ENCODE peak calls at places on chromosomes 13 and 19, in ten cellular contexts. D is heart left ventricle, C is neural progenitor cell, B is cardiac muscle cell, A is esophagus muscularis mucosa, O is ascending aorta, J is sigmoid colon, K is cardiac fibroblast, S is foreskin fibroblast, Y is HFF-Myc. L is an unnamed sample.

GRCh38 chr19:45402469-45403070 is 2.3 kb downstream of the PPP1R13L start:
- DNase-seq in D (peak; percentile 76), C (peak; percentile 81), B (peak; percentile 34), A (no peak), O (no peak), J (peak; percentile 66), K (peak; percentile 38), S (peak; percentile 60), Y (no peak), L (no peak)

GRCh38 chr13:93325303-93326297 is 99.0 kb downstream of the GPC6 start:
- DNase-seq in D (no peak), C (no peak), B (no peak), A (no peak), O (no peak), J (no peak), K (no peak), S (no peak), Y (no peak), L (no peak)

GRCh38 chr19:29385191-29385795 is 140.5 kb upstream of the VSTM2B start:
- DNase-seq in D (no peak), C (no peak), B (no peak), A (no peak), O (no peak), J (peak; percentile 61), K (no peak), S (no peak), Y (no peak), L (no peak)

GRCh38 chr19:12833747-12834417 is 497 bp downstream of the RTBDN start:
- DNase-seq in D (no peak), C (peak; percentile 81), B (peak; percentile 18), A (no peak), O (no peak), J (no peak), K (no peak), S (peak; percentile 43), Y (no peak), L (no peak)

GRCh38 chr19:50550594-50550966 is 17.7 kb downstream of the LRRC4B start:
- DNase-seq in D (no peak), C (no peak), B (no peak), A (no peak), O (no peak), J (no peak), K (no peak), S (no peak), Y (no peak), L (no peak)

GRCh38 chr13:87999791-88000190 is 328.6 kb downstream of the SLITRK5 start:
- DNase-seq in D (no peak), C (no peak), B (no peak), A (no peak), O (no peak), J (no peak), K (no peak), S (no peak), Y (no peak), L (peak; percentile 27)

GRCh38 chr19:39704181-39705044 is at the start of gene LGALS14:
- DNase-seq in D (no peak), C (no peak), B (no peak), A (no peak), O (no peak), J (no peak), K (no peak), S (no peak), Y (no peak), L (no peak)

GRCh38 chr13:102708211-102708610 is 13.4 kb upstream of the METTL21C start:
- DNase-seq in D (no peak), C (no peak), B (no peak), A (no peak), O (no peak), J (no peak), K (no peak), S (no peak), Y (no peak), L (no peak)

GRCh38 chr13:35630551-35631275 is 154.2 kb upstream of the MAB21L1 start:
- DNase-seq in D (no peak), C (peak; percentile 83), B (peak; percentile 65), A (no peak), O (no peak), J (no peak), K (peak; percentile 66), S (peak; percentile 77), Y (peak; percentile 56), L (peak; percentile 76)

GRCh38 chr13:110398564-110399507 is 91.8 kb downstream of the COL4A2 start:
- DNase-seq in D (no peak), C (no peak), B (peak; percentile 85), A (no peak), O (no peak), J (no peak), K (peak; percentile 65), S (no peak), Y (no peak), L (peak; percentile 81)

GRCh38 chr13:98792321-98792720 is 39.8 kb upstream of the SLC15A1 start:
- DNase-seq in D (no peak), C (no peak), B (no peak), A (no peak), O (no peak), J (no peak), K (no peak), S (no peak), Y (no peak), L (no peak)

GRCh38 chr19:14361824-14362223 is 19.4 kb upstream of the ADGRE5 start:
- DNase-seq in D (no peak), C (peak; percentile 52), B (peak; percentile 63), A (no peak), O (no peak), J (no peak), K (peak; percentile 50), S (peak; percentile 42), Y (no peak), L (no peak)

GRCh38 chr13:103067751-103068563 is 1.7 kb upstream of the SLC10A2 start:
- DNase-seq in D (no peak), C (no peak), B (no peak), A (no peak), O (no peak), J (no peak), K (no peak), S (no peak), Y (no peak), L (no peak)

GRCh38 chr13:73081256-73081915 is 22.6 kb downstream of the KLF5 start:
- DNase-seq in D (no peak), C (no peak), B (no peak), A (no peak), O (no peak), J (no peak), K (no peak), S (no peak), Y (no peak), L (no peak)

GRCh38 chr13:112325941-112326645 is 50.1 kb upstream of the SPACA7 start:
- DNase-seq in D (no peak), C (no peak), B (no peak), A (no peak), O (no peak), J (peak; percentile 68), K (no peak), S (peak; percentile 7), Y (no peak), L (no peak)

GRCh38 chr13:27991881-27992280 is 3.4 kb upstream of the URAD start:
- DNase-seq in D (no peak), C (no peak), B (no peak), A (no peak), O (no peak), J (no peak), K (no peak), S (no peak), Y (no peak), L (no peak)
- TF ChIP-seq CTCF in D (no peak), C (no peak), B (no peak), A (no peak), O (no peak), J (no peak), K (no peak), S (no peak), Y (no peak), L (no peak)

GRCh38 chr13:71856548-71856947 is 10.5 kb downstream of the DACH1 start:
- DNase-seq in D (no peak), C (no peak), B (no peak), A (no peak), O (no peak), J (no peak), K (no peak), S (no peak), Y (no peak), L (no peak)
- H3K4me3 ChIP-seq in D (no peak overlapping the region), C (no peak overlapping the region), B (no peak overlapping the region), A (no peak overlapping the region), O (no peak overlapping the region), J (no peak overlapping the region), K (no peak overlapping the region), S (no peak overlapping the region), Y (no peak overlapping the region), L (no peak overlapping the region)

DNA sequence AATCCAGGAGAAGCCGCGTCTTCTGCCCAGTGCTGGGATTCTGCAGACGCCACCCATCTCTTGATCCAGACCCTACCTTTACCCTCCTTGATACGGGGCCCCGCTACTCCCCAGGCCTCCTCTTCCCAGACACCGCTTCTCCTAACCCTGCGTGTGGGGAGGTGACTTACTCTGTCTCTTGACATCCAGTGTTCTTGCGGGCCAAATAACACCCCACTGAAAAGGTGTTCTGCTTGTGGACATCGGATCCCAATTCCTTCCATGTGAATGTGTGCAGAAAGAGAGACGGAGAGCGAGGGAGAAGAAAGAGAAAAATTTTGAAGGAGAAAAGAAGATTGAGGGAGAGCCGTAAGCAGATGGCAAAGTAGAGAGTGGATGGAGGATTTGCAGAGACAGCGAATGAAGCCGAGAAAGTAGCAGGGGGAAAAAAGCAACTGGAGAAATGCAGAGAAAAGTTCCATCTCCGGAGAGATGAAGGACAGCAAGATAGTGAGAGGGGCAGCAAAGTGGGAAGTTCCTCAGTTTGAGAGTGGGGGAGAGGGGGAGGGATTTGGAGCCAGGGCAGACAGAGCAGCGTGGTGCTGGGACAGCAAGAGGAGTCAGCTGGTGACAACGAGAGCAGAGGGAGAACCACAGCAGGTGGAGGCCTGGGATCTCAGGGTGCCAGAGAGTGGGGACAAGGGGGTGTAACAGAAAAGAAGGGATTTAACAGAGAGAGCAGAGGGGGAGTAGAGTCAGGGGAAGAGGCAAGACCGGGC is 811 bp downstream of the ZNF480 start:
- DNase-seq in D (no peak), C (peak; percentile 5), B (peak; percentile 8), A (no peak), O (no peak), J (no peak), K (no peak), S (peak; percentile 24), Y (no peak), L (no peak)
- TF ChIP-seq CTCF in D (no peak), C (no peak), B (no peak), A (no peak), O (no peak), J (no peak), K (no peak), S (no peak), Y (no peak), L (no peak)

GRCh38 chr19:16470541-16470910 is 1.2 kb downstream of the EPS15L1 start:
- DNase-seq in D (no peak), C (no peak), B (peak; percentile 18), A (no peak), O (no peak), J (no peak), K (peak; percentile 25), S (peak; percentile 25), Y (no peak), L (no peak)
- H3K4me3 ChIP-seq in D (peak overlapping the region; percentile 93), C (peak overlapping the region; percentile 99), B (peak overlapping the region; percentile 75), A (peak overlapping the region; percentile 81), O (peak overlapping the region; percentile 88), J (no peak overlapping the region), K (peak overlapping the region; percentile 64), S (peak overlapping the region; percentile 72), Y (peak overlapping the region; percentile 91), L (peak overlapping the region; percentile 77)

L was measured in choroid plexus epithelial cell.